ENCODE peak calls at places on chromosomes 3 and 15, in ten cellular contexts. I is GM23338, M is GM12878, L is HCT116, O is stomach, D is upper lobe of left lung, C is transverse colon, Y is GM12892, Z is suprapubic skin, R is HepG2. G is an unnamed sample.
A peak's percentile ranks its signal among the peaks of the same experiment; 100 is the strongest.

GRCh38 chr3:191235331-191236314 is 36.6 kb downstream of the OSTN start:
- DNase-seq in I (no peak), Z (no peak), L (no peak), D (no peak), R (no peak), C (no peak), O (no peak), M (peak; percentile 90), Y (peak; percentile 40), G (no peak)

GRCh38 chr3:99895706-99896441 is 78.2 kb downstream of the CMSS1 start:
- DNase-seq in M (no peak), R (peak; percentile 82), O (no peak), D (no peak), C (no peak), I (no peak), Z (no peak), L (peak; percentile 37), Y (no peak), G (no peak)

GRCh38 chr15:33045066-33045810 is 149.3 kb downstream of the FMN1 start:
- DNase-seq in L (no peak), C (no peak), D (no peak), Z (no peak), Y (no peak), O (peak; percentile 48), M (no peak), I (no peak), R (no peak), G (no peak)

GRCh38 chr15:96403932-96404331 is 73.4 kb downstream of the NR2F2 start:
- DNase-seq in C (no peak), Y (no peak), D (no peak), Z (no peak), I (no peak), M (no peak), R (no peak), L (no peak), O (no peak), G (no peak)

GRCh38 chr3:194259982-194260856 is 90.9 kb downstream of the CPN2 start:
- DNase-seq in D (no peak), Z (peak; percentile 13), R (no peak), I (no peak), L (no peak), M (no peak), O (peak; percentile 15), C (no peak), Y (no peak), G (no peak)

GRCh38 chr3:23270423-23270822 is 67.3 kb downstream of the UBE2E2 start:
- DNase-seq in Z (no peak), R (no peak), I (no peak), Y (no peak), L (no peak), D (no peak), O (no peak), M (no peak), C (no peak), G (no peak)

GRCh38 chr3:183098538-183099025 is 714 bp downstream of the MCCC1 start:
- DNase-seq in D (no peak), Z (no peak), C (no peak), I (no peak), L (no peak), O (no peak), R (no peak), Y (no peak), M (no peak), G (no peak)

GRCh38 chr3:4218426-4219226 is 84.5 kb upstream of the SETMAR start:
- DNase-seq in O (no peak), C (no peak), M (no peak), Z (no peak), L (no peak), I (no peak), Y (no peak), R (peak; percentile 2), D (no peak), G (peak; percentile 62)

GRCh38 chr3:53970656-53971055 is 79.0 kb upstream of the SELENOK start:
- DNase-seq in D (no peak), O (no peak), Y (no peak), C (no peak), I (peak; percentile 65), R (no peak), L (no peak), Z (no peak), M (no peak), G (no peak)

GRCh38 chr3:1232276-1232675 is 139.5 kb downstream of the CNTN6 start:
- DNase-seq in C (no peak), Y (no peak), M (no peak), L (no peak), I (no peak), O (no peak), R (no peak), D (no peak), Z (no peak), G (no peak)

GRCh38 chr3:42743204-42743995 is 29.7 kb downstream of the CCDC13 start:
- DNase-seq in R (no peak), D (no peak), C (no peak), Z (peak; percentile 50), M (no peak), O (no peak), I (no peak), Y (no peak), L (no peak), G (no peak)

GRCh38 chr3:113105980-113106379 is 105.4 kb upstream of the BOC start:
- DNase-seq in C (no peak), I (no peak), L (no peak), Y (no peak), O (no peak), Z (no peak), M (no peak), R (no peak), D (no peak), G (no peak)

GRCh38 chr3:113110263-113110662 is 101.1 kb upstream of the BOC start:
- DNase-seq in M (no peak), Z (no peak), C (peak; percentile 51), R (no peak), I (no peak), D (no peak), L (no peak), Y (no peak), O (no peak), G (no peak)

GRCh38 chr3:113103588-113103987 is 107.8 kb upstream of the BOC start:
- DNase-seq in I (no peak), R (peak; percentile 71), M (no peak), C (no peak), L (no peak), Z (no peak), D (no peak), O (no peak), Y (no peak), G (no peak)

GRCh38 chr3:113100063-113100462 is 109.3 kb downstream of the GTPBP8 start:
- DNase-seq in L (no peak), M (no peak), Y (no peak), D (no peak), R (no peak), Z (no peak), I (no peak), C (no peak), O (no peak), G (no peak)

GRCh38 chr3:113104746-113105479 is 106.4 kb upstream of the BOC start:
- DNase-seq in D (no peak), Y (no peak), L (no peak), Z (no peak), R (no peak), I (peak; percentile 21), M (no peak), O (no peak), C (no peak), G (no peak)
- TF ChIP-seq POLR2AphosphoS5 in D (no peak), Y (no peak), L (no peak), Z (no peak), R (no peak), I (no peak), M (no peak), O (no peak), C (no peak), G (no peak)

GRCh38 chr3:113696658-113697191 is 283 bp upstream of the USF3 start:
- DNase-seq in C (peak; percentile 99), Y (peak; percentile 90), M (peak; percentile 98), R (peak; percentile 98), L (peak; percentile 97), D (peak; percentile 100), I (peak; percentile 100), O (peak; percentile 99), Z (peak; percentile 100), G (peak; percentile 100)
- TF ChIP-seq POLR2AphosphoS5 in C (peak; percentile 3), Y (no peak), M (no peak), R (no peak), L (peak; percentile 12), D (peak; percentile 27), I (peak; percentile 50), O (peak; percentile 89), Z (peak; percentile 44), G (peak; percentile 95)

DNA sequence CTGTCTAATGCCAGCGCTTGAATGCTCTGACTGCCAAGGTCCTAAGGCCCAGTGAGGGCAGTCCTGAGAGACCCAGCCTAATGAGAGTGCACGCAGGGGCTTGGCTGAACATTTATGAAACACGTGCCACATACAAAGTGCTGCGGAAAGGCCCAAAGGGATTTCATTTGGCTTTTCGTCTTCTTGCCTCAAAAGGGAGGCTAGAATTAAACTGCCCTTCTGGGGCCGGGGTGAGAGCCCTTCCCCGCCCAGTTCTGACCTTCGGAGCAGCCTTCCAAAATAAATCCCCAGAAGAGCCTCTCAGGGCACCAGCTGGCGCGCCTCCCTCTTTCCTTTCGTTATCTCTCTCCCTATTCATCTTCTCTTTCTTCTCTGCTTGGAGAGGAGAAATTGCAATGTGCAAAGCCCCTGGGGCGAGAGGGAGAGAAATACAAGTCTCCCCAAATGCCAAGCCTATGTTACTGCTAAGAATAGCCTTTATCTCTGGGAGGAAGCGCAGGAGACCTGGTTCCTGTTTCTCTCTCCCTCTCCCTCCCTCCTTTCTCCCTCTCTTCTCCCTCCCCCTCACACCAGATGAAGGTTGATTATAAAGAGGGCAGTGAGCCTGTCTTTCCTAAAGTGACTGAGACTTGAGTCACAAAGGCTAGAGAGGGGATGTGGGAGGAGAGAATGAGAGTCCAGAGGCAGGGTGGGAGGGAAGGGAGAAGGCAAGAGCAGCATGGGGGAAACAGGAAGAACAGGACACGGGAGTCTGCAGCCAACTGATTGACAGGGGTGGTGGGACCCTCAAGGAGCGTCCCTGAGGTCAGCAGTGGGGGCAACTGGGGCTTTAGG is 36.7 kb upstream of the NDUFB4 start:
- DNase-seq in Z (no peak), D (no peak), O (no peak), C (peak; percentile 17), I (peak; percentile 80), L (peak; percentile 87), M (no peak), Y (no peak), R (peak; percentile 15), G (no peak)
- TF ChIP-seq POLR2AphosphoS5 in Z (no peak), D (no peak), O (no peak), C (no peak), I (peak; percentile 21), L (peak; percentile 69), M (no peak), Y (no peak), R (no peak), G (no peak)

GRCh38 chr3:187305881-187306280 is 14.3 kb upstream of the MASP1 start:
- DNase-seq in I (no peak), L (no peak), C (no peak), D (no peak), Z (no peak), O (no peak), M (no peak), R (no peak), Y (no peak), G (no peak)

GRCh38 chr3:187315872-187316271 is 24.3 kb upstream of the MASP1 start:
- DNase-seq in D (no peak), R (no peak), C (no peak), Y (no peak), L (no peak), Z (no peak), I (no peak), M (no peak), O (no peak), G (no peak)

GRCh38 chr3:187314176-187314575 is 22.6 kb upstream of the MASP1 start:
- DNase-seq in R (no peak), I (no peak), D (no peak), Y (no peak), Z (no peak), L (no peak), O (no peak), C (no peak), M (no peak), G (no peak)

GRCh38 chr3:187310954-187311470 is 19.5 kb upstream of the MASP1 start:
- DNase-seq in Z (no peak), C (no peak), L (no peak), D (no peak), R (no peak), M (no peak), O (no peak), Y (no peak), I (no peak), G (no peak)
- TF ChIP-seq POLR2AphosphoS5 in Z (no peak), C (no peak), L (no peak), D (no peak), R (no peak), M (no peak), O (peak; percentile 9), Y (no peak), I (no peak), G (peak; percentile 14)

G was measured in prostate gland.